ENCODE peak calls at places on chromosomes 2 and 18, in ten cellular contexts. T, D, J, O, V, Y, H, K, N and Q are unnamed samples.
A peak's percentile ranks its signal among the peaks of the same experiment; 100 is the strongest.

GRCh38 chr2:74499269-74499939 is at the start of gene LBX2:
- DNase-seq in T (peak; percentile 58), D (no peak), J (no peak), O (no peak), V (no peak), Y (no peak), H (peak; percentile 63), K (peak; percentile 31), N (no peak), Q (peak; percentile 60)

GRCh38 chr2:128589681-128590080 is 271.0 kb upstream of the HS6ST1 start:
- DNase-seq in T (no peak), D (no peak), J (no peak), O (no peak), V (no peak), Y (no peak), H (no peak), K (no peak), N (no peak), Q (no peak)

GRCh38 chr2:56179931-56180330 is 3.9 kb upstream of the CCDC85A start:
- DNase-seq in T (no peak), D (no peak), J (no peak), O (no peak), V (no peak), Y (no peak), H (no peak), K (no peak), N (no peak), Q (no peak)

GRCh38 chr18:35045121-35045520 is 3.9 kb downstream of the MAPRE2 start:
- DNase-seq in T (peak; percentile 32), D (no peak), J (no peak), O (no peak), V (no peak), Y (no peak), H (peak; percentile 50), K (no peak), N (no peak), Q (no peak)

GRCh38 chr2:19554520-19554919 is 196.1 kb upstream of the OSR1 start:
- DNase-seq in T (no peak), D (no peak), J (no peak), O (no peak), V (no peak), Y (no peak), H (no peak), K (no peak), N (no peak), Q (no peak)

GRCh38 chr2:45637440-45637839 is 14.0 kb upstream of the PRKCE start:
- DNase-seq in T (no peak), D (no peak), J (no peak), O (peak; percentile 18), V (no peak), Y (peak; percentile 18), H (peak; percentile 55), K (no peak), N (no peak), Q (no peak)

GRCh38 chr2:217637268-217637615 is 365.6 kb downstream of the TNS1 start:
- DNase-seq in T (no peak), D (no peak), J (no peak), O (no peak), V (no peak), Y (no peak), H (no peak), K (no peak), N (no peak), Q (peak; percentile 26)

GRCh38 chr18:68596016-68596415 is 118.9 kb downstream of the TMX3 start:
- DNase-seq in T (no peak), D (no peak), J (no peak), O (no peak), V (no peak), Y (no peak), H (no peak), K (no peak), N (no peak), Q (peak; percentile 50)

GRCh38 chr18:2920546-2921343 is 73.9 kb downstream of the EMILIN2 start:
- DNase-seq in T (no peak), D (no peak), J (no peak), O (no peak), V (no peak), Y (no peak), H (no peak), K (no peak), N (no peak), Q (no peak)

GRCh38 chr2:220310326-220310936 is 683.0 kb downstream of the SLC4A3 start:
- DNase-seq in T (peak; percentile 9), D (no peak), J (no peak), O (no peak), V (no peak), Y (no peak), H (no peak), K (no peak), N (no peak), Q (no peak)

GRCh38 chr2:204491528-204491927 is 53.7 kb upstream of the PARD3B start:
- DNase-seq in T (peak; percentile 52), D (no peak), J (no peak), O (no peak), V (no peak), Y (no peak), H (peak; percentile 84), K (no peak), N (no peak), Q (no peak)

GRCh38 chr2:137937778-137938177 is 26.5 kb upstream of the HNMT start:
- DNase-seq in T (peak; percentile 16), D (no peak), J (no peak), O (no peak), V (peak; percentile 10), Y (no peak), H (no peak), K (no peak), N (no peak), Q (no peak)

DNA sequence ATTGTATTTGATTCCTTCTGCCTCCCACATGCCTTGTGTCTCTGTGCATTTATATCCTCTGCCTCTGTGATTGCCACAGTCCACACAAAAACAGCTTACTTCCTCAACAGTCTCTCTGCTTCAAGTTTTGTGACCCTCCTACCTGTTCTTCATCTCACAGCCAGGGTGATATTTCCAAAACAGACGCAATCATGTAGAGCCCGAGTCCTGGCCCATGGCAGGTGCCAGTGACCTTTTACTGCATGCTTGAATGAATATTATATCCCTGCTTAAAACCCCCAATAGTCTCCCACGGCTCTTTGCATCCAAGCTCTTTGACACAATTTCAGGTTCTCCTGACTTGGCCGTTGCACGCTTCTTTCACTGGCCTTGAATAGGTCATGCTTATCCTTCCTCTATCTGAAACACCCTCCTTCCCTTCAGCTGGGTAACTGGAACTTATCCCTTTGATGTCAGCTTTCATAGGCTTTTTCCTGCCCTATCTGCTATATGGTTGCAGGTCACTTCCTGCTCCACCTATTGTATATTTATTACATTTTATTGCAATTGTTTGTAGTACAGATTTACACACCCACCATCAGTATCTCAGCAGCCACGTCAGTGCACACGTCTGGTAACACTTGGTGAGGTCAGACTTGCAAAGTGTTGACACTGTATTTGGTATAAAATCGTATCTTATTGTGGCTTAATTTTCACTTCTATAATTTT is 29.7 kb upstream of the IL1B start:
- DNase-seq in T (no peak), D (no peak), J (no peak), O (no peak), V (no peak), Y (no peak), H (no peak), K (peak; percentile 63), N (no peak), Q (no peak)
- H3K9me3 ChIP-seq in T (peaks cover 17% of the 10 kb centered on the region), D (peaks cover 3% of the 10 kb centered on the region), J (no peaks in the 10 kb centered on the region), O (no peaks in the 10 kb centered on the region), V (no peaks in the 10 kb centered on the region), Y (no peaks in the 10 kb centered on the region), H (no peaks in the 10 kb centered on the region), K (no peaks in the 10 kb centered on the region), N (peaks cover 8% of the 10 kb centered on the region), Q (peaks cover 12% of the 10 kb centered on the region)

GRCh38 chr2:97812916-97813315 is 99.5 kb downstream of the ZAP70 start:
- DNase-seq in T (no peak), D (no peak), J (no peak), O (no peak), V (no peak), Y (no peak), H (no peak), K (no peak), N (no peak), Q (peak; percentile 30)

GRCh38 chr2:97808816-97809215 is 95.4 kb downstream of the ZAP70 start:
- DNase-seq in T (no peak), D (no peak), J (no peak), O (no peak), V (no peak), Y (no peak), H (no peak), K (no peak), N (no peak), Q (no peak)

GRCh38 chr2:97805776-97806175 is 92.4 kb downstream of the ZAP70 start:
- DNase-seq in T (no peak), D (no peak), J (no peak), O (no peak), V (no peak), Y (no peak), H (no peak), K (no peak), N (no peak), Q (no peak)

GRCh38 chr2:97806738-97807618 is 93.6 kb downstream of the ZAP70 start:
- DNase-seq in T (peak; percentile 87), D (peak; percentile 45), J (peak; percentile 73), O (peak; percentile 58), V (peak; percentile 87), Y (peak; percentile 65), H (peak; percentile 91), K (peak; percentile 79), N (peak; percentile 72), Q (peak; percentile 88)
- H3K4me3 ChIP-seq in T (no peak overlapping the region), D (no peak overlapping the region), J (no peak overlapping the region), O (no peak overlapping the region), V (no peak overlapping the region), Y (no peak overlapping the region), H (no peak overlapping the region), K (no peak overlapping the region), N (no peak overlapping the region), Q (no peak overlapping the region)

DNA sequence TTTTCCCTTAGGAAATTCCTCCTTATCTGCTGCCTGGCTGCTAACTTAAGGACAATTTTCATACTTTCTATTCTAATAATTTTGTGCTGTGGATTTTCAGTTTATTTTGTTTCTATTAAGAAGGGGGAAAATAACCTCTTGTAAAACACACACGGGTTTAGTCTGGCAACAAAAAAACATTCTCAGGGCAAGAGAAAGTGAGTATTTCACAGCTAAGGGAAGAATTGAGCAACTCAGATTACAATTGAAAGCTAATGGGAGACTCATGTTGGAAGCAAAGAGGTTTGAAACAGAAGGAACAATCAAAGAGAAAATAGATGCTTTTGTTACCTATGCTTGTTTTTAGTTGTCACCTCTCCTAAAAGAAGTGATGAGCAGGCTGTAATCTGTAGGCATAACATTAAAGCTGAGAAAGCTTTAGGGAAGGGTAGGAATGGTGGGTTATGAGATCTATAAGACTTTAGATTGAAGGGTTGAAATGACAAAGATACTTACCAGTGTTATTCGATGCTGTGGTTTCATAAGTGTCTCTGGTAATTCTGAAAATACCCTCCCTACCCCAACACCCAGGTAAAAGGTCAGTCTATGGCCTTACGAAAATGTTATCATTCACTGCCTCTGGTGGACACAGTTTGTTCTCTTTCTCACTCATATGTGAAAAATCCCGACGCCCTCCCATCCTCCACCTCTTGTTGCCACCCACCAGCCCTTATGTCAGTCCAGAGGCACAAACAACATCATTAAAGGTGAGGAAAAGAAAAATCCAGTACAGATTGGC is 510.9 kb downstream of the TXNL1 start:
- DNase-seq in T (peak; percentile 44), D (no peak), J (no peak), O (no peak), V (no peak), Y (no peak), H (peak; percentile 58), K (no peak), N (no peak), Q (no peak)
- H3K9me3 ChIP-seq in T (no peaks in the 10 kb centered on the region), D (peaks cover 13% of the 10 kb centered on the region), J (no peaks in the 10 kb centered on the region), O (no peaks in the 10 kb centered on the region), V (no peaks in the 10 kb centered on the region), Y (no peaks in the 10 kb centered on the region), H (no peaks in the 10 kb centered on the region), K (no peaks in the 10 kb centered on the region), N (no peaks in the 10 kb centered on the region), Q (no peaks in the 10 kb centered on the region)

GRCh38 chr2:182890305-182890704 is 23.9 kb upstream of the FRZB start:
- DNase-seq in T (no peak), D (no peak), J (no peak), O (no peak), V (no peak), Y (no peak), H (no peak), K (no peak), N (no peak), Q (no peak)
- H3K4me3 ChIP-seq in T (no peak overlapping the region), D (no peak overlapping the region), J (no peak overlapping the region), O (no peak overlapping the region), V (no peak overlapping the region), Y (no peak overlapping the region), H (no peak overlapping the region), K (no peak overlapping the region), N (no peak overlapping the region), Q (no peak overlapping the region)